ENCODE peak calls at places on chromosomes 12 and 14, in ten cellular contexts. D is MCF 10A; X is iPS-NIHi11; I is activated T-helper 9 cell treated with anti-CD3 and anti-CD28 coated beads, Interleukin-2, amount 50 U/mL, for 16 hours; C is foreskin melanocyte; H is activated T-helper 1 cell treated with Interleukin-2 at 50 U/mL for 16 hours; S is pons; Z is stimulated activated CD4-positive, alpha-beta T cell treated with anti-CD3 and anti-CD28 coated beads, TNF-alpha, amount 100 ng/mL, for 48 hours; U is C1 segment of cervical spinal cord; P is heart left ventricle. E is an unnamed sample.

GRCh38 chr12:95709152-95709551 is 81.4 kb downstream of the NTN4 start:
- DNase-seq in X (no peak), C (no peak), S (no peak), Z (no peak), P (no peak), D (no peak), U (no peak), I (no peak), H (no peak), E (no peak)

GRCh38 chr14:105418269-105419054 is 1.2 kb upstream of the MTA1 start:
- DNase-seq in X (no peak), I (no peak), S (no peak), H (no peak), Z (no peak), D (no peak), U (no peak), P (no peak), C (no peak), E (no peak)

GRCh38 chr14:38111046-38111445 is 96.7 kb upstream of the SSTR1 start:
- DNase-seq in S (no peak), I (no peak), Z (no peak), U (no peak), D (no peak), C (no peak), H (no peak), P (no peak), X (no peak), E (no peak)

GRCh38 chr12:109927622-109928021 is 27.5 kb downstream of the TCHP start:
- DNase-seq in I (peak), C (no peak), X (peak), S (no peak), Z (peak), U (no peak), D (peak), H (peak), P (no peak), E (no peak)

GRCh38 chr14:93033983-93034670 is 81.6 kb downstream of the ITPK1 start:
- DNase-seq in H (peak), S (no peak), D (peak), C (no peak), X (peak), U (no peak), I (no peak), Z (no peak), P (no peak), E (no peak)

GRCh38 chr14:34733245-34733644 is 18.9 kb upstream of the CFL2 start:
- DNase-seq in D (no peak), C (no peak), H (no peak), S (no peak), U (no peak), X (no peak), P (no peak), I (no peak), Z (no peak), E (no peak)

GRCh38 chr14:95981939-95982338 is 57.2 kb upstream of the C14orf132 start:
- DNase-seq in C (no peak), U (no peak), Z (no peak), D (no peak), S (no peak), H (no peak), P (no peak), I (no peak), X (no peak), E (no peak)

GRCh38 chr12:57452937-57453509 is 2.1 kb upstream of the INHBE start:
- DNase-seq in Z (no peak), H (no peak), P (peak), U (no peak), X (peak), I (no peak), C (peak), S (peak), D (peak), E (peak)

GRCh38 chr12:26971963-26972362 is 33.7 kb downstream of the FGFR1OP2 start:
- DNase-seq in X (no peak), S (no peak), P (no peak), Z (peak), C (no peak), U (no peak), I (peak), D (no peak), H (peak), E (no peak)

GRCh38 chr12:100593490-100593889 is 20.0 kb downstream of the GAS2L3 start:
- DNase-seq in P (no peak), Z (no peak), D (peak), U (no peak), S (no peak), H (no peak), I (no peak), C (peak), X (no peak), E (no peak)

GRCh38 chr12:104669057-104669770 is 212.5 kb downstream of the CHST11 start:
- DNase-seq in U (peak), D (peak), Z (no peak), S (peak), X (peak), P (peak), I (no peak), C (peak), H (no peak), E (peak)

GRCh38 chr14:89206426-89206825 is 210.6 kb downstream of the FOXN3 start:
- DNase-seq in X (no peak), Z (no peak), D (no peak), U (no peak), C (no peak), H (no peak), I (no peak), S (no peak), P (no peak), E (no peak)

GRCh38 chr14:55098561-55098898 is 30.5 kb upstream of the LGALS3 start:
- DNase-seq in C (no peak), H (no peak), U (no peak), P (no peak), X (no peak), D (no peak), S (no peak), I (no peak), Z (no peak), E (no peak)